ENCODE peak calls at places on chromosome 4, in four cellular contexts. One of them, this sample, is unnamed.

GRCh38 chr4:163111588-163111987 is 55.1 kb downstream of the NAF1 start:
- DNase-seq in amniotic epithelial cell: peak; percentile 24
- DNase-seq in NCI-H1048: no peak
- DNase-seq in GM12892: no peak
- DNase-seq in this sample: peak; percentile 42

GRCh38 chr4:108774809-108775530 is 12.1 kb upstream of the ETNPPL start:
- DNase-seq in NCI-H1048: no peak
- DNase-seq in GM12892: no peak
- DNase-seq in amniotic epithelial cell: no peak
- DNase-seq in this sample: no peak

GRCh38 chr4:77959566-77960338 is 97.1 kb downstream of the MRPL1 start:
- DNase-seq in GM12892: no peak
- DNase-seq in amniotic epithelial cell: peak; percentile 54
- DNase-seq in NCI-H1048: no peak
- DNase-seq in this sample: peak; percentile 82

GRCh38 chr4:113285512-113285911 is 236.1 kb downstream of the ANK2 start:
- DNase-seq in GM12892: no peak
- DNase-seq in NCI-H1048: no peak
- DNase-seq in amniotic epithelial cell: no peak
- DNase-seq in this sample: no peak

GRCh38 chr4:41957634-41958033 is 22.4 kb downstream of the TMEM33 start:
- DNase-seq in GM12892: no peak
- DNase-seq in amniotic epithelial cell: peak; percentile 35
- DNase-seq in NCI-H1048: no peak
- DNase-seq in this sample: peak; percentile 23

GRCh38 chr4:38266616-38267015 is 306.4 kb downstream of the PTTG2 start:
- DNase-seq in GM12892: no peak
- DNase-seq in amniotic epithelial cell: no peak
- DNase-seq in NCI-H1048: no peak
- DNase-seq in this sample: no peak

GRCh38 chr4:2837904-2838496 is 5.6 kb upstream of the ADD1 start:
- DNase-seq in amniotic epithelial cell: peak; percentile 50
- DNase-seq in GM12892: no peak
- DNase-seq in NCI-H1048: no peak
- DNase-seq in this sample: peak; percentile 74

GRCh38 chr4:128342762-128343161 is 55.1 kb upstream of the PGRMC2 start:
- DNase-seq in amniotic epithelial cell: no peak
- DNase-seq in GM12892: no peak
- DNase-seq in NCI-H1048: no peak
- DNase-seq in this sample: no peak

GRCh38 chr4:146486565-146486964 is 35.2 kb downstream of the SLC10A7 start:
- DNase-seq in GM12892: no peak
- DNase-seq in amniotic epithelial cell: no peak
- DNase-seq in NCI-H1048: no peak
- DNase-seq in this sample: no peak

GRCh38 chr4:12880844-12881243 is 603.3 kb downstream of the RAB28 start:
- DNase-seq in GM12892: no peak
- DNase-seq in NCI-H1048: no peak
- DNase-seq in amniotic epithelial cell: no peak
- DNase-seq in this sample: no peak

GRCh38 chr4:39698424-39699009 is 581 bp downstream of the UBE2K start:
- DNase-seq in GM12892: no peak
- DNase-seq in NCI-H1048: peak; percentile 30
- DNase-seq in amniotic epithelial cell: no peak
- DNase-seq in this sample: no peak

GRCh38 chr4:145055533-145056257 is 42.3 kb downstream of the ANAPC10 start:
- DNase-seq in NCI-H1048: no peak
- DNase-seq in amniotic epithelial cell: peak; percentile 12
- DNase-seq in GM12892: no peak
- DNase-seq in this sample: no peak

GRCh38 chr4:69718376-69719293 is 41.8 kb downstream of the SULT1B1 start:
- DNase-seq in NCI-H1048: no peak
- DNase-seq in amniotic epithelial cell: no peak
- DNase-seq in GM12892: no peak
- DNase-seq in this sample: peak; percentile 83

GRCh38 chr4:25441519-25442117 is 64.6 kb downstream of the ANAPC4 start:
- DNase-seq in NCI-H1048: no peak
- DNase-seq in GM12892: no peak
- DNase-seq in amniotic epithelial cell: peak; percentile 62
- DNase-seq in this sample: peak; percentile 81

GRCh38 chr4:119209077-119209476 is 3.4 kb upstream of the USP53 start:
- DNase-seq in NCI-H1048: no peak
- DNase-seq in amniotic epithelial cell: peak; percentile 87
- DNase-seq in GM12892: no peak
- DNase-seq in this sample: peak; percentile 93

GRCh38 chr4:136650541-136651277 is 881.6 kb downstream of the PCDH18 start:
- DNase-seq in NCI-H1048: no peak
- DNase-seq in amniotic epithelial cell: peak; percentile 90
- DNase-seq in GM12892: no peak
- DNase-seq in this sample: peak; percentile 25

GRCh38 chr4:132114885-132115284 is 1034.2 kb upstream of the PCDH10 start:
- DNase-seq in amniotic epithelial cell: peak; percentile 17
- DNase-seq in GM12892: no peak
- DNase-seq in NCI-H1048: no peak
- DNase-seq in this sample: peak; percentile 4

GRCh38 chr4:147736458-147736857 is 4.6 kb downstream of the ARHGAP10 start:
- DNase-seq in GM12892: no peak
- DNase-seq in amniotic epithelial cell: peak; percentile 87
- DNase-seq in NCI-H1048: no peak
- DNase-seq in this sample: peak; percentile 89

GRCh38 chr4:77418333-77418732 is 187.3 kb upstream of the CXCL13 start:
- DNase-seq in amniotic epithelial cell: peak; percentile 41
- DNase-seq in GM12892: no peak
- DNase-seq in NCI-H1048: no peak
- DNase-seq in this sample: peak; percentile 7

This sample was measured in fibroblast of pulmonary artery.